ENCODE peak calls at places on chromosomes 6 and 20, in eight cellular contexts. T is GM12878, K is HepG2, F is body of pancreas, G is HCT116, D is K562, P is gastrocnemius medialis, X is heart left ventricle. L is an unnamed sample.

GRCh38 chr6:169692516-169692915 is 9.3 kb downstream of the WDR27 start:
- ATAC-seq in X (no peak), T (no peak), P (no peak), F (no peak), G (no peak), D (no peak), K (no peak), L (no peak)

GRCh38 chr6:163170294-163170883 is 244.1 kb upstream of the QKI start:
- ATAC-seq in K (peak; percentile 79), F (no peak), T (peak; percentile 81), P (no peak), D (peak; percentile 96), G (peak; percentile 83), X (no peak), L (no peak)

GRCh38 chr6:143708889-143709288 is 31.1 kb downstream of the PHACTR2 start:
- ATAC-seq in D (no peak), P (no peak), F (no peak), G (no peak), X (no peak), T (no peak), K (no peak), L (no peak)

GRCh38 chr6:11484441-11484840 is 53.1 kb upstream of the TMEM170B start:
- ATAC-seq in G (no peak), X (no peak), D (no peak), F (no peak), P (no peak), K (no peak), T (no peak), L (no peak)

GRCh38 chr6:158799051-158799792 is 19.9 kb downstream of the EZR start:
- ATAC-seq in T (peak; percentile 3), P (no peak), X (peak; percentile 18), K (peak; percentile 85), F (peak; percentile 85), G (peak; percentile 35), D (no peak), L (no peak)

GRCh38 chr6:168275168-168275567 is 44.4 kb downstream of the DACT2 start:
- ATAC-seq in D (no peak), T (no peak), X (no peak), K (no peak), P (no peak), F (no peak), G (no peak), L (no peak)

GRCh38 chr6:12105271-12105670 is 93.2 kb downstream of the HIVEP1 start:
- ATAC-seq in G (no peak), T (no peak), F (no peak), K (no peak), P (no peak), X (no peak), D (no peak), L (no peak)

GRCh38 chr20:57672164-57672563 is 37.7 kb downstream of the PMEPA1 start:
- ATAC-seq in D (no peak), K (no peak), P (peak; percentile 56), F (no peak), X (peak; percentile 80), G (no peak), T (no peak), L (peak; percentile 32)

GRCh38 chr20:38172344-38172743 is 7.3 kb upstream of the TGM2 start:
- ATAC-seq in P (no peak), D (peak; percentile 19), T (no peak), X (no peak), F (no peak), K (no peak), G (no peak), L (no peak)

GRCh38 chr20:49306903-49307336 is 29.1 kb upstream of the ZNFX1 start:
- ATAC-seq in G (no peak), X (no peak), T (no peak), P (no peak), K (peak; percentile 50), F (peak; percentile 27), D (no peak), L (no peak)

GRCh38 chr6:149499066-149499465 is 14.3 kb upstream of the ZC3H12D start:
- ATAC-seq in F (no peak), D (no peak), X (peak; percentile 44), K (peak; percentile 63), G (no peak), T (no peak), P (peak; percentile 62), L (no peak)

GRCh38 chr20:58458342-58459057 is 56.7 kb downstream of the APCDD1L start:
- ATAC-seq in P (no peak), G (no peak), X (no peak), F (no peak), K (no peak), T (peak; percentile 99), D (no peak), L (no peak)

GRCh38 chr6:21668794-21669193 is 75.2 kb downstream of the SOX4 start:
- ATAC-seq in G (no peak), P (no peak), D (no peak), F (no peak), K (no peak), T (no peak), X (no peak), L (no peak)

GRCh38 chr20:23200914-23201313 is 114.8 kb upstream of the CD93 start:
- ATAC-seq in X (peak; percentile 53), T (peak; percentile 84), G (peak; percentile 99), K (peak; percentile 97), P (peak; percentile 85), D (peak; percentile 94), F (peak; percentile 53), L (no peak)

GRCh38 chr20:47126374-47126705 is 230.2 kb downstream of the ZMYND8 start:
- ATAC-seq in G (no peak), D (no peak), X (no peak), F (no peak), T (no peak), K (no peak), P (no peak), L (no peak)
- H3K4me3 ChIP-seq in G (no peak overlapping the region), D (no peak overlapping the region), X (no peak overlapping the region), F (no peak overlapping the region), T (no peak overlapping the region), K (no peak overlapping the region), P (no peak overlapping the region), L (no peak overlapping the region)

DNA sequence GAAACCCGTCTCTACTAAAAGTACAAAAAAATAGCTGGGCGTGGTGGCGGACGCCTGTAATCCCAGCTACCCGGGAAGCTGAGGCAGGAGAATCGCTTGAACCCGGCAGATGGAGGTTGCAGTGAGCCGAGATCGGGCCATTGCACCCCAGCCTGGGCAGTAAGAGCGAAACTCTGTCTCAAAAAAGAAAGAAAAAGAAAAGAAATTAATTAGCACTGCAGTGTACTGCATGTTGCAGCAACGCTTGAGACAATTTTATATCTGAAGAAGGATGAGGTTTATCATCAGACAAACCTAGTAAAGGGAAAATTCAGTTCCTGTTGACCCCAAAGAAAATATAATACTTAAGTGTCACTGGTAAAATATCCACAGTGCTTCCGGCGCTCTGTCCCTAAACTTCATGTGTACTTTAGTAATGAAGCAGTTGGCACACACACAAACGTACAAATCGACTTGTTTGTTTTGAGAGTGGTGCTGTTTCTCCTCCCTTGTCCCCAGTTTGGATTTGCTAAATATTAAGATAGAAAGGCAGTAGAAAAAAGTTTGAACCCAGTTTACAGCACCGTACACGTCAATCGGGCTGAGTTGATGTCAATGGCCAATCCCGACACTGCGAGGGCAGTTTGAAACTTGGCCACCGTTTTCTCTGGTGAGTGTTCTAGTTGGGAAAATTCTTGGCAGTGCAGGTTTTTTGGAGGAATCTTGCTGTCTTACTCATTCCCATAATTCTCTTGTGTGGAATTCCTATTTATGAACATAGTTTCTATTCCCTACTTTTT is 72.7 kb downstream of the OR2B2 start:
- ATAC-seq in D (no peak), G (peak; percentile 28), K (peak; percentile 9), F (no peak), T (peak; percentile 18), X (no peak), P (no peak), L (no peak)
- TF ChIP-seq POLR2A in D (peak; percentile 48), G (no peak), K (peak; percentile 76), F (no peak), T (no peak), X (no peak), P (no peak), L (no peak)

DNA sequence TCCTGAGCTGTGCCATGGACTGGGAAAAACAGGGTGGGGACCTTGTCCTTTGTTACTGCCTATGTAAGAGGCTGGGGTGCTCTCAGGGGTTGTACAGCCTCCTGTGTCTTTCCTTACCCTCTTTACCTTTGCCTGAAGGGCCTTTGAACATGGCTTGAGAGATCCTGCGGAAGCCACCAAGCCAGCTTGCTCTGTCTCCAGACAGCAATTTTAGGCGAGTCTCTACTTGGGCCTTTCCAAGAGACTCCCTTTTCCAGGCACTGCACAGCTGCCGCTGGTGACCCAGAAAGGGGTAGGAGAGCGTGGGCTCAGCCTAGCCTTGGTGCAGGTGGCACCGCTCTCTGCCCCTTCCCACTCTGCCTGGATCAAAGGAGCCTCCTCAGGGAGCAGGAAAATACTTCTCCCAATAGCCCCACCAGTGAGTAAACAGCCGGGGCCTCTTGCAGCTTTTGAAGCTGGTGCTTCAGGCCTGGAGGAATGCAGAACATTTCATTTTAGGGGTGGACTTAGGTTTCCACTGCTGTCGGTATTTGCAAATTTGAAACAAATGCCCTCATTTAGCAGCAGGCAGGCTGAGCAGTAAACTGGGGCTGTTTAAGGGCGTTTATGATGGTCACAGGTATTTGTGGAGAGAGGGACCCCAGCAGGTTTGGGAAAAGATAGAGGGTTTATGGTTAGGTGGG is 13.9 kb downstream of the PTK7 start:
- ATAC-seq in K (peak; percentile 84), D (no peak), X (no peak), T (no peak), P (no peak), F (peak; percentile 23), G (peak; percentile 26), L (no peak)
- H3K4me3 ChIP-seq in K (peak overlapping the region; percentile 57), D (no peak overlapping the region), X (no peak overlapping the region), T (no peak overlapping the region), P (no peak overlapping the region), F (no peak overlapping the region), G (no peak overlapping the region), L (no peak overlapping the region)

GRCh38 chr6:25927721-25928359 is 2.7 kb downstream of the SLC17A2 start:
- ATAC-seq in T (no peak), F (peak; percentile 68), X (no peak), P (no peak), K (no peak), D (no peak), G (no peak), L (no peak)

GRCh38 chr6:25925808-25926325 is 4.6 kb downstream of the SLC17A2 start:
- ATAC-seq in G (no peak), K (no peak), F (no peak), P (no peak), T (no peak), X (no peak), D (peak; percentile 72), L (no peak)

GRCh38 chr6:25930532-25931410 is at the start of gene SLC17A2:
- ATAC-seq in T (no peak), D (no peak), P (no peak), X (no peak), K (peak; percentile 77), G (no peak), F (no peak), L (no peak)

GRCh38 chr6:25928562-25929324 is 1.7 kb downstream of the SLC17A2 start:
- ATAC-seq in D (no peak), G (no peak), X (no peak), P (no peak), T (no peak), K (peak; percentile 96), F (peak; percentile 67), L (no peak)

DNA sequence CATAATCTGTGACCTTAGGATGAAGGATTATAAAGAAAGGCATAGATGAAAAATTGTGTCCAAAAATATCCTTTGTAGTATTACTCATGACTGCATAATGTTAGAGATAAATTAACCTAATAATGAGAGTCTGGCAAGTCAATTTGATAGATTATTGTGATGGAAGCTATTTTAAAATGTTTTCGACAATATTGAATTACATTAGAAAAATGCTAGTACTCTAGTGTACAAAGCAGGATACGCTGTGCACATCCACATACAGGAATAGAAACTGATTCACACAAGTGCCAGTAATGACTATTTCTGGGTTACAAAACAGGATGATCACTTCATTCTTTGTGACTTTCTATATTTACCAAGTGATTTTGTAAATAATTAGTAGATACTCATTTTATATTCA is 3.3 kb downstream of the SLC17A2 start:
- ATAC-seq in K (no peak), T (no peak), G (no peak), X (no peak), F (no peak), P (no peak), D (no peak), L (no peak)
- TF ChIP-seq POLR2A in K (no peak), T (no peak), G (no peak), X (no peak), F (no peak), P (no peak), D (no peak), L (no peak)